ENCODE peak calls at places on chromosomes 12 and 14, in ten cellular contexts. One of them, this sample, is unnamed.

GRCh38 chr14:53458368-53458814 is 305.3 kb upstream of the DDHD1 start:
- DNase-seq in tibial artery: no peak
- DNase-seq in psoas muscle: no peak
- DNase-seq in lung: no peak
- DNase-seq in aorta: no peak
- DNase-seq in ovary: no peak
- DNase-seq in astrocyte of the cerebellum: peak
- DNase-seq in DND-41: no peak
- DNase-seq in GM12865: no peak
- DNase-seq in AG10803: peak
- DNase-seq in this sample: no peak

GRCh38 chr12:74349925-74350324 is 187.7 kb upstream of the ATXN7L3B start:
- DNase-seq in DND-41: no peak
- DNase-seq in tibial artery: no peak
- DNase-seq in AG10803: peak
- DNase-seq in GM12865: no peak
- DNase-seq in lung: no peak
- DNase-seq in astrocyte of the cerebellum: peak
- DNase-seq in aorta: no peak
- DNase-seq in psoas muscle: no peak
- DNase-seq in ovary: no peak
- DNase-seq in this sample: no peak

GRCh38 chr12:96233941-96234461 is 39.8 kb downstream of the ELK3 start:
- DNase-seq in astrocyte of the cerebellum: peak
- DNase-seq in GM12865: no peak
- DNase-seq in aorta: peak
- DNase-seq in ovary: peak
- DNase-seq in DND-41: no peak
- DNase-seq in tibial artery: peak
- DNase-seq in lung: peak
- DNase-seq in AG10803: peak
- DNase-seq in psoas muscle: peak
- DNase-seq in this sample: no peak

GRCh38 chr12:42332301-42332894 is 6.4 kb downstream of the PPHLN1 start:
- DNase-seq in psoas muscle: no peak
- DNase-seq in astrocyte of the cerebellum: peak
- DNase-seq in AG10803: peak
- DNase-seq in ovary: no peak
- DNase-seq in lung: no peak
- DNase-seq in GM12865: peak
- DNase-seq in tibial artery: no peak
- DNase-seq in DND-41: no peak
- DNase-seq in aorta: no peak
- DNase-seq in this sample: peak

GRCh38 chr14:20976291-20976690 is 13.5 kb upstream of the METTL17 start:
- DNase-seq in aorta: no peak
- DNase-seq in psoas muscle: no peak
- DNase-seq in GM12865: no peak
- DNase-seq in lung: no peak
- DNase-seq in ovary: no peak
- DNase-seq in tibial artery: no peak
- DNase-seq in AG10803: no peak
- DNase-seq in astrocyte of the cerebellum: no peak
- DNase-seq in DND-41: no peak
- DNase-seq in this sample: no peak

GRCh38 chr12:13241833-13242232 is 45.3 kb downstream of the EMP1 start:
- DNase-seq in ovary: no peak
- DNase-seq in AG10803: no peak
- DNase-seq in GM12865: no peak
- DNase-seq in DND-41: no peak
- DNase-seq in tibial artery: no peak
- DNase-seq in lung: no peak
- DNase-seq in psoas muscle: no peak
- DNase-seq in astrocyte of the cerebellum: no peak
- DNase-seq in aorta: no peak
- DNase-seq in this sample: no peak

GRCh38 chr12:67433393-67434175 is 164.4 kb downstream of the CAND1 start:
- DNase-seq in DND-41: no peak
- DNase-seq in tibial artery: no peak
- DNase-seq in AG10803: peak
- DNase-seq in aorta: no peak
- DNase-seq in astrocyte of the cerebellum: no peak
- DNase-seq in ovary: no peak
- DNase-seq in GM12865: peak
- DNase-seq in lung: no peak
- DNase-seq in psoas muscle: no peak
- DNase-seq in this sample: no peak

GRCh38 chr12:12811343-12811742 is 1.8 kb upstream of the DDX47 start:
- DNase-seq in aorta: no peak
- DNase-seq in tibial artery: no peak
- DNase-seq in psoas muscle: no peak
- DNase-seq in AG10803: no peak
- DNase-seq in ovary: no peak
- DNase-seq in astrocyte of the cerebellum: no peak
- DNase-seq in GM12865: no peak
- DNase-seq in DND-41: no peak
- DNase-seq in lung: no peak
- DNase-seq in this sample: no peak

GRCh38 chr12:67276469-67276868 is 7.3 kb downstream of the CAND1 start:
- DNase-seq in tibial artery: no peak
- DNase-seq in AG10803: no peak
- DNase-seq in astrocyte of the cerebellum: no peak
- DNase-seq in DND-41: no peak
- DNase-seq in GM12865: no peak
- DNase-seq in psoas muscle: no peak
- DNase-seq in aorta: no peak
- DNase-seq in lung: no peak
- DNase-seq in ovary: no peak
- DNase-seq in this sample: no peak

GRCh38 chr14:106203438-106203837 is 677.1 kb downstream of the TMEM121 start:
- DNase-seq in aorta: no peak
- DNase-seq in GM12865: no peak
- DNase-seq in AG10803: no peak
- DNase-seq in lung: no peak
- DNase-seq in psoas muscle: no peak
- DNase-seq in astrocyte of the cerebellum: no peak
- DNase-seq in DND-41: no peak
- DNase-seq in tibial artery: no peak
- DNase-seq in ovary: no peak
- DNase-seq in this sample: no peak

GRCh38 chr12:1542599-1542998 is 51.8 kb downstream of the FBXL14 start:
- DNase-seq in ovary: no peak
- DNase-seq in AG10803: no peak
- DNase-seq in astrocyte of the cerebellum: no peak
- DNase-seq in psoas muscle: no peak
- DNase-seq in tibial artery: no peak
- DNase-seq in DND-41: no peak
- DNase-seq in aorta: no peak
- DNase-seq in GM12865: no peak
- DNase-seq in lung: no peak
- DNase-seq in this sample: no peak

GRCh38 chr12:96876966-96877365 is 30.1 kb upstream of the NEDD1 start:
- DNase-seq in astrocyte of the cerebellum: no peak
- DNase-seq in AG10803: no peak
- DNase-seq in ovary: no peak
- DNase-seq in psoas muscle: no peak
- DNase-seq in aorta: no peak
- DNase-seq in GM12865: no peak
- DNase-seq in tibial artery: no peak
- DNase-seq in lung: no peak
- DNase-seq in DND-41: no peak
- DNase-seq in this sample: no peak

GRCh38 chr12:47900480-47901129 is 4.2 kb downstream of the VDR start:
- DNase-seq in lung: peak
- DNase-seq in DND-41: peak
- DNase-seq in ovary: no peak
- DNase-seq in tibial artery: no peak
- DNase-seq in GM12865: peak
- DNase-seq in aorta: no peak
- DNase-seq in psoas muscle: no peak
- DNase-seq in astrocyte of the cerebellum: no peak
- DNase-seq in AG10803: peak
- DNase-seq in this sample: no peak

DNA sequence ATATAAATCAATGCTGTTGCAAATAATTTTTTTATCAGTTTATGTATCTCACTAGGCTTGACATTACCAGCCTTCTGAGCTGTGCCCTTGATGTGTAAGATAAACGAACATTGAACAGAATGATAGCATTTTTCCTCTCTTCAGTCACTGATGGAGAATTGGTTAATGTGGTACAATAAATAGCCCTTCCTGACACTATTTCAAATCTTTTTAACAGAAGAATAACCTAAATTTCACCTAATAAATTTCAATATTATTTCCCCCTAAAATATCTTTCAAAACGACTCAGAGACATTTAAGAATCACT is 2.2 kb upstream of the ATP2B1 start:
- DNase-seq in DND-41: no peak
- DNase-seq in aorta: no peak
- DNase-seq in psoas muscle: no peak
- DNase-seq in ovary: no peak
- DNase-seq in lung: no peak
- DNase-seq in tibial artery: no peak
- DNase-seq in AG10803: no peak
- DNase-seq in GM12865: no peak
- DNase-seq in astrocyte of the cerebellum: no peak
- DNase-seq in this sample: no peak
- H3K4me3 ChIP-seq in DND-41: no peak
- H3K4me3 ChIP-seq in aorta: no peak
- H3K4me3 ChIP-seq in psoas muscle: peak
- H3K4me3 ChIP-seq in ovary: no peak
- H3K4me3 ChIP-seq in lung: no peak
- H3K4me3 ChIP-seq in tibial artery: peak
- H3K4me3 ChIP-seq in AG10803: peak
- H3K4me3 ChIP-seq in GM12865: peak
- H3K4me3 ChIP-seq in astrocyte of the cerebellum: no peak
- H3K4me3 ChIP-seq in this sample: peak

GRCh38 chr12:103494388-103494787 is 1.4 kb downstream of the C12orf42 start:
- DNase-seq in astrocyte of the cerebellum: no peak
- DNase-seq in DND-41: no peak
- DNase-seq in tibial artery: no peak
- DNase-seq in psoas muscle: no peak
- DNase-seq in GM12865: no peak
- DNase-seq in aorta: no peak
- DNase-seq in lung: no peak
- DNase-seq in AG10803: no peak
- DNase-seq in ovary: no peak
- DNase-seq in this sample: no peak
- H3K4me3 ChIP-seq in astrocyte of the cerebellum: no peak
- H3K4me3 ChIP-seq in DND-41: no peak
- H3K4me3 ChIP-seq in tibial artery: no peak
- H3K4me3 ChIP-seq in psoas muscle: no peak
- H3K4me3 ChIP-seq in GM12865: no peak
- H3K4me3 ChIP-seq in aorta: no peak
- H3K4me3 ChIP-seq in lung: no peak
- H3K4me3 ChIP-seq in AG10803: no peak
- H3K4me3 ChIP-seq in ovary: no peak
- H3K4me3 ChIP-seq in this sample: no peak

GRCh38 chr12:6697584-6698351 is 2.8 kb downstream of the PIANP start:
- DNase-seq in aorta: peak
- DNase-seq in DND-41: peak
- DNase-seq in ovary: no peak
- DNase-seq in lung: no peak
- DNase-seq in AG10803: peak
- DNase-seq in GM12865: peak
- DNase-seq in astrocyte of the cerebellum: peak
- DNase-seq in tibial artery: no peak
- DNase-seq in psoas muscle: no peak
- DNase-seq in this sample: no peak

GRCh38 chr12:6698352-6699046 is 2.1 kb downstream of the PIANP start:
- DNase-seq in psoas muscle: no peak
- DNase-seq in ovary: no peak
- DNase-seq in tibial artery: no peak
- DNase-seq in astrocyte of the cerebellum: no peak
- DNase-seq in AG10803: no peak
- DNase-seq in GM12865: no peak
- DNase-seq in lung: no peak
- DNase-seq in aorta: peak
- DNase-seq in DND-41: no peak
- DNase-seq in this sample: no peak

GRCh38 chr12:6699989-6700645 is 498 bp downstream of the PIANP start:
- DNase-seq in GM12865: no peak
- DNase-seq in tibial artery: no peak
- DNase-seq in AG10803: no peak
- DNase-seq in astrocyte of the cerebellum: no peak
- DNase-seq in psoas muscle: no peak
- DNase-seq in lung: no peak
- DNase-seq in aorta: peak
- DNase-seq in ovary: peak
- DNase-seq in DND-41: no peak
- DNase-seq in this sample: no peak

GRCh38 chr12:6700646-6701051 is at the start of gene PIANP:
- DNase-seq in psoas muscle: no peak
- DNase-seq in DND-41: no peak
- DNase-seq in ovary: peak
- DNase-seq in astrocyte of the cerebellum: no peak
- DNase-seq in tibial artery: no peak
- DNase-seq in AG10803: peak
- DNase-seq in lung: no peak
- DNase-seq in GM12865: no peak
- DNase-seq in aorta: peak
- DNase-seq in this sample: no peak

DNA sequence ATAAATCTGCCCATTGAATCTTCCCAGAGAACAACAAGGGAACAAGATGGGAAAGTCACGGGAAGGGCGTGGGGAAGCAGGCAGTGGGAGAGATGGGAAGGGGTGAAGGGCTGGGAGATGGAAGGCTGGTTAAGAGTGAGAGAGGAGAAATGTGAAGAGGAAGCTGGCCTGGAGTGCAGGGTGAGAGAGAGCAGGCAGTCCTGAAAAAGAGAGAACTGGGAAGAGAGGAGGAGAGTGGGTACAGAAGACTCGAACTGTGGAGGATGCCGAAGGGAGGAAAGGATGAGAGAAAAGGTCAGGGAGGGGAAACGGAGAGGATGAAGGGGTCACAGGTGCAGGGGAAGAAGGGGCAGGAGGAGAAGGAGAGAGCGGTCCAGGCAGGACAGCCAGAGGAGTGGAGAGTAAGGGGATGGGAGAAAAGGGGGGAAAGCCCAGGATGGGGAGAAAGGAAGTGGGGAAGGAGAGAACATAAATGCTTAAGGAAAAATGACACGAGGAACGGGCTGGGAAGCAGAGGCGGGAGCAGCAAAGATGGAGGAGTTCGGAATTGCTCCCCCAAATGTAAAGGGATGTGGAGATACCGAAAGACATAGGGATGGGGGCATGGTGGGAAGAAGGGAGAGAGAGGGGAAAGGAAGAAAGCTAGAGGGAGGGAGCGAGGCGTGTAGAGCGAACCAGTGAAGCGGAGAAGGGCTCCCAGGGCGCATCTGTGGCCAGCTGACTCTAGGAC is 1.2 kb downstream of the PIANP start:
- DNase-seq in tibial artery: no peak
- DNase-seq in AG10803: no peak
- DNase-seq in psoas muscle: no peak
- DNase-seq in aorta: no peak
- DNase-seq in astrocyte of the cerebellum: no peak
- DNase-seq in DND-41: no peak
- DNase-seq in ovary: peak
- DNase-seq in lung: no peak
- DNase-seq in GM12865: no peak
- DNase-seq in this sample: no peak
- H3K4me3 ChIP-seq in tibial artery: peak
- H3K4me3 ChIP-seq in AG10803: peak
- H3K4me3 ChIP-seq in psoas muscle: no peak
- H3K4me3 ChIP-seq in aorta: peak
- H3K4me3 ChIP-seq in astrocyte of the cerebellum: peak
- H3K4me3 ChIP-seq in DND-41: no peak
- H3K4me3 ChIP-seq in ovary: peak
- H3K4me3 ChIP-seq in lung: no peak
- H3K4me3 ChIP-seq in GM12865: no peak
- H3K4me3 ChIP-seq in this sample: no peak

GRCh38 chr12:4272014-4272975 is 1.3 kb upstream of the CCND2 start:
- DNase-seq in GM12865: peak
- DNase-seq in AG10803: no peak
- DNase-seq in ovary: peak
- DNase-seq in aorta: peak
- DNase-seq in lung: peak
- DNase-seq in DND-41: peak
- DNase-seq in psoas muscle: peak
- DNase-seq in tibial artery: peak
- DNase-seq in astrocyte of the cerebellum: no peak
- DNase-seq in this sample: peak
- H3K4me3 ChIP-seq in GM12865: peak
- H3K4me3 ChIP-seq in AG10803: no peak
- H3K4me3 ChIP-seq in ovary: peak
- H3K4me3 ChIP-seq in aorta: peak
- H3K4me3 ChIP-seq in lung: no peak
- H3K4me3 ChIP-seq in DND-41: peak
- H3K4me3 ChIP-seq in psoas muscle: peak
- H3K4me3 ChIP-seq in tibial artery: peak
- H3K4me3 ChIP-seq in astrocyte of the cerebellum: peak
- H3K4me3 ChIP-seq in this sample: peak

This sample was measured in GM06990.